ENCODE peak calls at places on chromosomes 13 and 19, in five cellular contexts. L is hepatocyte, E is heart left ventricle, K is testis, O is pancreas. Y is an unnamed sample.

GRCh38 chr13:93180376-93180966 is 46.1 kb upstream of the GPC6 start:
- DNase-seq in K (no peak), O (no peak), E (no peak), L (no peak), Y (no peak)

GRCh38 chr19:14002571-14003278 is 3.4 kb downstream of the RFX1 start:
- DNase-seq in L (no peak), O (no peak), K (no peak), E (no peak), Y (no peak)

GRCh38 chr19:44807652-44808462 is 1.0 kb upstream of the BCAM start:
- DNase-seq in O (peak), E (no peak), L (peak), K (no peak), Y (no peak)

GRCh38 chr13:95641961-95642621 is 2.4 kb downstream of the DZIP1 start:
- DNase-seq in O (peak), L (peak), K (peak), E (peak), Y (peak)

GRCh38 chr19:7595466-7596133 is at the start of gene CAMSAP3:
- DNase-seq in O (peak), E (no peak), K (no peak), L (peak), Y (peak)

GRCh38 chr13:94617389-94618000 is 15.8 kb downstream of the GPR180 start:
- DNase-seq in L (peak), O (no peak), K (no peak), E (no peak), Y (peak)

GRCh38 chr19:8257052-8257443 is 47.9 kb downstream of the CERS4 start:
- DNase-seq in L (peak), K (no peak), O (no peak), E (no peak), Y (no peak)

GRCh38 chr19:8902520-8902919 is 70.3 kb downstream of the MBD3L1 start:
- DNase-seq in L (no peak), E (no peak), K (no peak), O (no peak), Y (no peak)

GRCh38 chr13:36006347-36006746 is 124.8 kb downstream of the DCLK1 start:
- DNase-seq in O (peak), E (no peak), K (no peak), L (no peak), Y (no peak)

GRCh38 chr19:48752511-48753365 is at the start of gene FUT1:
- DNase-seq in K (peak), L (peak), E (peak), O (peak), Y (peak)

GRCh38 chr13:70758932-70759331 is 650.7 kb upstream of the KLHL1 start:
- DNase-seq in O (no peak), K (no peak), L (no peak), E (no peak), Y (no peak)

GRCh38 chr19:5567971-5568407 is 236 bp upstream of the TINCR start:
- DNase-seq in E (no peak), L (no peak), K (no peak), O (no peak), Y (no peak)

GRCh38 chr19:47644743-47645499 is 36.0 kb downstream of the BICRA start:
- DNase-seq in L (no peak), K (no peak), O (no peak), E (no peak), Y (peak)

GRCh38 chr19:52695996-52696395 is 38.8 kb downstream of the ZNF611 start:
- DNase-seq in E (no peak), K (no peak), O (no peak), L (no peak), Y (no peak)

GRCh38 chr13:74886496-74886895 is 595.5 kb downstream of the TBC1D4 start:
- DNase-seq in L (no peak), O (no peak), K (no peak), E (no peak), Y (no peak)

GRCh38 chr13:94607056-94607455 is 5.4 kb downstream of the GPR180 start:
- DNase-seq in L (no peak), O (no peak), E (no peak), K (no peak), Y (no peak)

GRCh38 chr19:38970664-38971532 is 4.6 kb downstream of the FBXO17 start:
- DNase-seq in O (no peak), E (no peak), L (no peak), K (no peak), Y (no peak)

GRCh38 chr19:58364127-58364526 is 1.6 kb upstream of the ZNF497 start:
- DNase-seq in L (no peak), K (no peak), O (no peak), E (no peak), Y (no peak)

GRCh38 chr19:58584498-58585441 is 11.6 kb upstream of the MZF1 start:
- DNase-seq in O (no peak), E (no peak), L (no peak), K (peak), Y (no peak)

GRCh38 chr13:36158606-36159005 is 27.4 kb upstream of the DCLK1 start:
- DNase-seq in O (no peak), E (no peak), K (no peak), L (no peak), Y (no peak)

GRCh38 chr13:111346281-111346680 is 25.8 kb downstream of the TEX29 start:
- DNase-seq in L (no peak), O (no peak), E (no peak), K (no peak), Y (no peak)

GRCh38 chr13:79628463-79628862 is 147.5 kb downstream of the NDFIP2 start:
- DNase-seq in O (no peak), L (no peak), K (no peak), E (no peak), Y (peak)

GRCh38 chr19:6848986-6849385 is 38.4 kb upstream of the ADGRE1 start:
- DNase-seq in E (no peak), K (no peak), L (no peak), O (no peak), Y (no peak)

GRCh38 chr13:30142502-30143211 is 164.7 kb downstream of the KATNAL1 start:
- DNase-seq in K (peak), O (no peak), L (peak), E (no peak), Y (peak)

GRCh38 chr13:52348081-52348480 is 57.9 kb downstream of the THSD1 start:
- DNase-seq in L (no peak), E (no peak), O (no peak), K (no peak), Y (no peak)

GRCh38 chr13:87384099-87384498 is 287.1 kb upstream of the SLITRK5 start:
- DNase-seq in O (no peak), K (no peak), E (no peak), L (no peak), Y (no peak)

GRCh38 chr13:98972627-98973026 is 5.2 kb downstream of the DOCK9 start:
- DNase-seq in E (no peak), O (no peak), K (no peak), L (no peak), Y (no peak)

GRCh38 chr13:32010137-32010536 is 21.4 kb upstream of the FRY start:
- DNase-seq in E (no peak), O (no peak), L (no peak), K (peak), Y (no peak)

GRCh38 chr19:33219261-33219812 is 6.3 kb downstream of the SLC7A10 start:
- DNase-seq in O (no peak), K (peak), E (no peak), L (no peak), Y (no peak)

GRCh38 chr13:90997951-90998350 is 349.5 kb upstream of the MIR17HG start:
- DNase-seq in E (no peak), O (no peak), K (no peak), L (no peak), Y (no peak)

GRCh38 chr19:12052571-12053169 is at the start of gene ZNF878:
- DNase-seq in K (peak), L (peak), O (peak), E (peak), Y (peak)

DNA sequence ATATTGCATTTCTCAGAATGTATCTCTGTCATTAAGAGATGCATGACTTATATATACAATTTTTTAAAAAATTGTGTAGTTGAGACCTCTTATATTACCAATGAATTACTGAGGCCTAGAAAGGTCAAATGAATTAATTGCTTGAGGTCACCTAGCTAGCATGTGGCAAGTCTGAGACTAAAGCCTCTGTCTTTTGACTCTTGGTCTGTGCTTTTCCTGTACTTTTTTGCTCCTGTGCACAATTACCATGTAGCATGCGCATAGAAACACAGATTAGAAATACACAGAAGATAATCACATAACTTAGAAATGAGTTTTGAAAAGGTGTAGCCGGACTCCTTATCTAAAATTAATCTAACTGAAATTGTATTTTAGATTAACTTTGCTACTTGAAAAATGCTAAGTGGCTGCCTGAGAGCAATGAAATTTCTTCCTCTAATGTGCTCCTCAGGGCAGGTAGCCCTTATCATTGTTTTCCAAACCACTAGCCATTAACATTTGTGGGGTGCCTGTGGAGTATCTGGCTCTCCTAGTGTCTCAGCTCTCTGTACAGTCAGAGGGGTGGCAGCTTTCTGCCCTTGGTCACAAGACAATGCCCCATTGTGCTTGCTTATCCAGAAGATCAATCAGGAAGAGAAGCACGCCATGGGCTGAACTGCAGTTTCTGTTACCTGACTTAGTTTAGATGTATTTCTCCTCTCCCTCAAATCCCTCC is 119.6 kb downstream of the RFC3 start:
- DNase-seq in L (no peak), K (peak), E (no peak), O (peak), Y (no peak)
- TF ChIP-seq CTCF in L (no peak), K (no peak), E (no peak), O (no peak), Y (no peak)

DNA sequence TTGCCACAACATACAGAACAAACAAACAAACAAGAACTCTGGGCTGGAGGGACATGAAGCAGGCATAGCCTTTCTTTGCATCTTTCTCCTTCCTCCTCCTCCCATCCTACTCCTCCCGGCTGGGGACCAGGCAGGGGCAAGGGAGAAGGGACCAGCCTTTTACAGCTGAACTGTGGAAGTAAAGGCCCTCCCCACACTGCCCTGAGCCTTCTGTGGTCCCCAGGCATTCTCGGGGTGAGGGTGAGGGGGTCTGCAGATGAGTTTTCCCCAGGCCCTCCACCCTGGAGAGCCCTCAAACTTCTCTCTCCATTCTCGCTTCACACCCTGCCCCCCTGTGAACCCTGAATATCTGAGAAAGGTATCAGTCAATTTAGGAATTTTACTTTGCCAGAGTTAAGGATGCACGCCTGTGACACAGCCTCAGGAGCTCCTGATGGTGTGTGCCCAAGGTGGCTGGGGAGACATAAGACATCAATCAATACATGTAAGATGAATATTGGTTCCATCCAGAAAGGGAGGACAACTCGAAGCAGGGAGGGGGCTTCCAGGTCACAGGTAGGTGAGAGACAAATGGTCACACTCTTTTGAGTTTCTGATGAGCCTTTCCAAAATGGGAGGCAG is 170.9 kb downstream of the COL4A1 start:
- DNase-seq in K (no peak), O (no peak), E (no peak), L (no peak), Y (no peak)
- H3K4me3 ChIP-seq in K (no peak), O (no peak), E (no peak), L (no peak), Y (no peak)

GRCh38 chr13:24605923-24606372 is 74.3 kb upstream of the ATP12A start:
- DNase-seq in E (no peak), K (no peak), O (peak), L (peak), Y (no peak)
- TF ChIP-seq CTCF in E (no peak), K (no peak), O (no peak), L (peak), Y (peak)

DNA sequence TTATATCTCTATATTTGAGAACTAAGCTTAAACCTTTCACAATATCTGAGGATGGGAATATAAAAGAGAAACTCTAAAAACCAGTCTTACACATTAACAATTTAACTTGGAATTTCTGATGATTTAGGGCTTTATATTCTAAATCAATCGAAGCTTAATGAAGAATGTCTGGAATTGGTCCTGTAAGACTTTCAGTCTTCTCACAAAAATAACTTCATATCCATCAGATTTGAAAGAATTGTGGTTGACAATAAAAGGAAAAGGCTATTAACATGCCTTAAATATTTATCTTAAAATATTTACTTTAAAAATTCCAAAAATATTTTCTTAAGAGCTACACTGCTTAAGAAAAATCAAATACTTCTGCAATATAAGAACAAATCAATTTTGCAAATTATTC is 27.3 kb downstream of the MYCBP2 start:
- DNase-seq in O (no peak), E (no peak), K (no peak), L (no peak), Y (no peak)
- H3K4me3 ChIP-seq in O (no peak), E (no peak), K (no peak), L (no peak), Y (no peak)

DNA sequence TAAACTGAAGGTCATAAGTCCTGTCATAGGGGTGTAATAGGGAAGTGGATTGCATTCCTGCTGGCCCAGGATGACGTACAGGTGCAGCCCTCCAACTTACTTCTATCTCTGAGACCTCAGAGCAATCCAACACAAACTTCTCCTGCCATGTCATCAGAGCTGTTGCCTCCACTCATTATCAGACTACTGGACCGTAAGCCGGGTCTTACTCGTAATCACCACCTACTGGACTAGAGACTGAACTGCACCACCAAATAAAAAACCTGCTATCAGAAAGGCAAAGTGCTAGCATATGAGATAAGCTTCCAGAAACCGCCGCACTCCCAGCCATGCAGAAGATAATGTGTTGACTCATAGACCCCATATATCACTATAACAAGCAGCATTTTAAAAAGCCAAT is 102.1 kb downstream of the SLITRK1 start:
- DNase-seq in O (peak), K (peak), E (no peak), L (peak), Y (peak)
- TF ChIP-seq CTCF in O (peak), K (peak), E (no peak), L (peak), Y (peak)

GRCh38 chr13:100535401-100536135 is 53.0 kb downstream of the GGACT start:
- DNase-seq in L (no peak), E (no peak), O (no peak), K (peak), Y (no peak)
- H3K4me3 ChIP-seq in L (no peak), E (no peak), O (no peak), K (no peak), Y (no peak)

Y was measured in BE2C.